ENCODE peak calls at places on chromosomes 11 and 22, in six cellular contexts. D is neural progenitor cell, T is aorta, X is IMR-90, L is K562, O is esophagus squamous epithelium. B is an unnamed sample. For H3K4me1, the result is how much of the 10 kb centered on the place peaks cover.

GRCh38 chr11:9577551-9577950 is 4.1 kb downstream of the WEE1 start:
- DNase-seq in D (no peak), L (no peak), X (peak), T (no peak), O (no peak), B (no peak)

GRCh38 chr22:41925783-41926460 is 684 bp downstream of the TNFRSF13C start:
- DNase-seq in L (peak), X (peak), T (peak), O (no peak), D (peak), B (peak)

GRCh38 chr11:2891901-2892214 is 6.3 kb upstream of the CDKN1C start:
- DNase-seq in X (peak), O (no peak), D (no peak), L (no peak), T (no peak), B (no peak)

GRCh38 chr22:19942886-19943664 is 1.5 kb upstream of the TXNRD2 start:
- DNase-seq in X (peak), D (peak), L (no peak), O (no peak), T (no peak), B (no peak)

GRCh38 chr11:12856338-12856737 is 152.8 kb upstream of the RASSF10 start:
- DNase-seq in X (no peak), D (no peak), T (no peak), O (no peak), L (no peak), B (no peak)

GRCh38 chr11:112634551-112634950 is 326.7 kb upstream of the NCAM1 start:
- DNase-seq in O (no peak), T (no peak), D (no peak), X (no peak), L (no peak), B (no peak)

GRCh38 chr11:132114185-132114584 is 743.8 kb downstream of the NTM start:
- DNase-seq in O (no peak), D (peak), T (no peak), L (no peak), X (peak), B (no peak)

GRCh38 chr11:132904566-132904965 is 627.7 kb downstream of the OPCML start:
- DNase-seq in L (no peak), O (no peak), D (no peak), T (no peak), X (no peak), B (no peak)

GRCh38 chr11:111427471-111427912 is 48.4 kb upstream of the POU2AF1 start:
- DNase-seq in O (no peak), D (no peak), X (no peak), L (peak), T (no peak), B (no peak)

GRCh38 chr11:97717922-97718321 is 1302.8 kb upstream of the CNTN5 start:
- DNase-seq in L (no peak), O (no peak), X (no peak), T (peak), D (no peak), B (no peak)

GRCh38 chr22:40196628-40197027 is 18.9 kb downstream of the TNRC6B start:
- DNase-seq in L (no peak), T (no peak), X (peak), O (no peak), D (no peak), B (no peak)

GRCh38 chr22:35197071-35197470 is 60.2 kb upstream of the HMGXB4 start:
- DNase-seq in O (no peak), L (no peak), D (no peak), X (no peak), T (no peak), B (no peak)

GRCh38 chr22:30000566-30000965 is 79.7 kb upstream of the HORMAD2 start:
- DNase-seq in O (no peak), X (peak), D (no peak), L (no peak), T (no peak), B (no peak)

GRCh38 chr22:31615940-31616314 is 46.1 kb downstream of the PISD start:
- DNase-seq in D (no peak), L (no peak), O (no peak), X (no peak), T (no peak), B (no peak)

GRCh38 chr11:72773291-72773690 is 20.6 kb downstream of the STARD10 start:
- DNase-seq in T (no peak), O (no peak), L (no peak), D (no peak), X (peak), B (no peak)

GRCh38 chr22:29115682-29116313 is 43.0 kb downstream of the KREMEN1 start:
- DNase-seq in O (no peak), T (no peak), L (no peak), D (no peak), X (peak), B (no peak)

GRCh38 chr11:114142646-114143045 is 83.1 kb downstream of the ZBTB16 start:
- DNase-seq in L (no peak), D (no peak), X (no peak), O (no peak), T (no peak), B (no peak)

GRCh38 chr11:28770806-28771205 is 662.6 kb downstream of the METTL15 start:
- DNase-seq in T (no peak), L (no peak), X (peak), D (no peak), O (no peak), B (no peak)

GRCh38 chr11:109940816-109941215 is 152.4 kb upstream of the ZC3H12C start:
- DNase-seq in L (peak), X (peak), O (no peak), D (no peak), T (no peak), B (no peak)

GRCh38 chr22:33557836-33558235 is 362.4 kb downstream of the LARGE1 start:
- DNase-seq in D (no peak), T (no peak), L (no peak), X (no peak), O (no peak), B (no peak)
- H3K27ac ChIP-seq in D (no peak), T (no peak), L (no peak), X (no peak), O (no peak), B (no peak)

GRCh38 chr11:74021998-74022397 is 13.1 kb upstream of the UCP3 start:
- DNase-seq in T (no peak), L (no peak), O (no peak), X (no peak), D (no peak), B (no peak)

GRCh38 chr11:74025467-74026166 is 16.7 kb upstream of the UCP3 start:
- DNase-seq in D (no peak), X (peak), T (no peak), O (no peak), L (no peak), B (no peak)

GRCh38 chr11:74024630-74025029 is 15.7 kb upstream of the UCP3 start:
- DNase-seq in L (peak), D (no peak), O (no peak), T (peak), X (peak), B (no peak)

GRCh38 chr11:74022541-74022940 is 13.7 kb upstream of the UCP3 start:
- DNase-seq in X (no peak), D (no peak), T (no peak), L (no peak), O (no peak), B (no peak)

DNA sequence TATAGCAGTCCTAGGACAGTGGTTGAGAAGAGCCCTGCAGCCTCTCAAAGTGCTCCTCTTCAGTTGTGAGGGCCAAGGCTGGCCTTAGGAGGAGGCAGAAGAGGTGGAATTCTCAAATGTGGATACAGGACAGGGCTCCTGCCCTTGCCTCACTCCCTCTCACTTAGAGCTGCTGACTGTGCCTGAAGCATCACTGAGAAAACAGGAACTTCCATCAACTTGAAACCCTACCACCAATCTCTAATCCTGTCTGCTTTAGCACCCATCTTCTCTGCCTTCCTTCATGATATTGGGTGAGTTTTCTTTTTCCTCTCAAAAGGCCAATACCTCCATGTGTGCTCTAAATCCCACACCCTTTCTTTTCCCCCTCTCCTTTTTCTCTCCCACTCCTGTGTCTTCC is 14.4 kb upstream of the UCP3 start:
- DNase-seq in T (no peak), X (no peak), O (no peak), L (no peak), D (no peak), B (no peak)
- H3K4me3 ChIP-seq in T (no peak), X (no peak), O (no peak), L (no peak), D (no peak), B (no peak)

GRCh38 chr22:38709306-38709705 is 3.6 kb downstream of the GTPBP1 start:
- DNase-seq in O (no peak), X (no peak), L (no peak), T (no peak), D (no peak), B (no peak)
- H3K4me1 ChIP-seq in O (under half), X (under half), L (under half), T (under half), D (under half), B (under half)

DNA sequence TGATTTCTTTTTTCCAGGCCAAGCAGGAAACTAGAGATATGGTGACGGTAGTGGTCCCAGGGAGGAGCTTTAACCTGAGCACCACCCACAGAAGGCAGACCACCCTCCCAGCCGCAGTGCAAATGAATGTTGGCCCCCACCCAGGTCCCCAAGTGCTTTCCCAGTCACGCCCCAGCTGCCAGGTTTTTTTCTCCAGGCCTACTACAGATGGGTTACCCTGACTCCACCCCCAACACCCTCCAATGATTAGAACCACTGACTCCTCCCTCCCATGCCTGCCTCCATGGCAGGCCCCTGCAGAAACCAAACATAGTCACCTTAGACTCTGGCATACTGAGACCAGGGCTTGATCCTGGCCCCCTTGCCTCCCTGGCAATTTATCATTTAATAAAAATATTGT is 58.7 kb upstream of the CHST1 start:
- DNase-seq in L (no peak), O (no peak), X (no peak), D (no peak), T (no peak), B (no peak)
- H3K27ac ChIP-seq in L (no peak), O (no peak), X (no peak), D (no peak), T (no peak), B (no peak)

DNA sequence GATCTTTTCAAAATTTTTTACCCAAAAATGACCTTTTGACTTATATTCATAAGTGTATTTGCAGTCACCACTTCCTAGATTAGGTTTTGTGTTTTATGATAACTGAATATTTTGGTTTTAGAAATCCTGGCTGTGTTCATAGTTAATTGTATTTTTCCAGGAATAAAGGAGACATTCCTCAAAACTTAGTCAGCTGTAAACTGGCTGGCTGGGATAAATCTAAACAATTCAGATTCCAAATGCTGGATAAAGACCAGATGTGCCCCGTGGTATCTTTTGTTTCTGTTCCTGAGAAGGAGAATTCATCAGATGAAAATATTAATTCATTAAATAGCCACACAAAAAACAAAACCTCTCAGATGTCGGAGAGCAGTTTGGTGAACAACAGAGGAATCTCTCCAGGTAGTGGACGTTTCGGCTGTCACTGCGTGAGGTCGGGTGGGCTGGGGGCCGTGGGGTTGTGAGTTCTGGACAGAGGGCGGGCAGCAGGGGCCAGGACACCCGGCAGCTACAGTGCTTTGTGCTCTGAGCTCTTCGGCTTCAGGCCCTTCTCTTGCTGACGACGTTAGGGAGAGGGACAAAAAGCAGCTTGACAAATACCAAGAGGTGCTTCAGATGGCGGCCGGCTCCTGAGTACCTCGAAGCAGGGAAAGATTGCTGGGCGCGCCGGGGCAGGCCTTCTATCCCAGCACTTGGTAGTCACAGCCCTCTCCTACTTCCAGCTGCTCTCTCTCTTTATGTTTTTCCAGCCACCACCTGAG is 24.6 kb downstream of the MOV10L1 start:
- DNase-seq in L (no peak), X (peak), D (peak), O (no peak), T (no peak), B (no peak)
- H3K4me3 ChIP-seq in L (no peak), X (peak), D (no peak), O (no peak), T (no peak), B (no peak)

GRCh38 chr22:33895444-33895843 is 24.8 kb downstream of the LARGE1 start:
- DNase-seq in D (no peak), L (no peak), T (no peak), X (no peak), O (no peak), B (no peak)
- H3K4me1 ChIP-seq in D (under half), L (under half), T (under half), X (under half), O (under half), B (under half)

GRCh38 chr11:34344410-34345011 is 13.3 kb downstream of the ABTB2 start:
- DNase-seq in T (no peak), X (no peak), D (no peak), O (no peak), L (no peak), B (no peak)

GRCh38 chr11:34345012-34345804 is 12.6 kb downstream of the ABTB2 start:
- DNase-seq in X (peak), D (no peak), L (no peak), T (peak), O (no peak), B (no peak)

GRCh38 chr11:34345991-34346480 is 11.8 kb downstream of the ABTB2 start:
- DNase-seq in O (no peak), D (no peak), L (no peak), T (peak), X (peak), B (no peak)

GRCh38 chr11:34348919-34349318 is 8.9 kb downstream of the ABTB2 start:
- DNase-seq in T (no peak), L (no peak), X (peak), D (no peak), O (no peak), B (no peak)

DNA sequence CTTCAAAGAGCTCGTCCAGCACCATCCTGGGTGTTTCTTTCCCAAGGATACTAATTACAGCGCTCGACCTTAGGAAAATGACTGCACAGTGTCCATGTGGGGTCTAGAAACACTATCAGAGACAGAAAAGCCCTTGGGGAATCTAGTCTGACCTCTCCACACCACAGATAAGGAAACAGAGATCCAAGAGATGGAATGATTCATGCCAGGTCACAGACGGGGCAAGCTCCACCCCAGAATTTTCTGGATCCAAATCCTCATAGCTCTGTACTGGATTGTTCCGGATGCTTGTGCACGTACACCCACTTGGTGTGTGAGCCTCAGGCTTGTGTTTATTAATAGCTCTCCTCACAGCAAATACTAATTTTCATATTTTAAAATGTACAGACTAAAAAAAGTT is 11.3 kb downstream of the ABTB2 start:
- DNase-seq in X (no peak), O (no peak), L (no peak), T (no peak), D (no peak), B (no peak)
- H3K27ac ChIP-seq in X (no peak), O (peak), L (no peak), T (peak), D (no peak), B (no peak)

GRCh38 chr11:45807792-45808238 is 2.9 kb downstream of the SLC35C1 start:
- DNase-seq in L (no peak), O (no peak), X (no peak), T (no peak), D (no peak), B (no peak)
- H3K4me3 ChIP-seq in L (no peak), O (no peak), X (no peak), T (no peak), D (no peak), B (no peak)

GRCh38 chr11:16933756-16934603 is 80.2 kb downstream of the PLEKHA7 start:
- DNase-seq in L (no peak), O (no peak), X (no peak), D (no peak), T (no peak), B (no peak)

GRCh38 chr11:16938061-16938460 is 76.2 kb downstream of the PLEKHA7 start:
- DNase-seq in X (no peak), O (no peak), D (no peak), L (no peak), T (no peak), B (no peak)

GRCh38 chr11:16942342-16942741 is 71.9 kb downstream of the PLEKHA7 start:
- DNase-seq in O (no peak), T (no peak), X (no peak), D (no peak), L (no peak), B (no peak)

GRCh38 chr11:16941935-16942334 is 72.3 kb downstream of the PLEKHA7 start:
- DNase-seq in X (no peak), O (no peak), L (no peak), D (no peak), T (no peak), B (no peak)

GRCh38 chr11:16936643-16937042 is 77.6 kb downstream of the PLEKHA7 start:
- DNase-seq in X (no peak), O (no peak), L (no peak), T (no peak), D (no peak), B (no peak)
- H3K4me1 ChIP-seq in X (under half), O (under half), L (under half), T (under half), D (under half), B (under half)

B was measured in effector memory CD4-positive, alpha-beta T cell.